ENCODE peak calls at places on chromosomes 3 and 15, in five cellular contexts. K is right lobe of liver, J is HL-60, T is cardiac fibroblast, B is left lung. Y is an unnamed sample.

GRCh38 chr3:62638316-62638715 is 236.9 kb downstream of the CADPS start:
- DNase-seq in K (no peak), J (no peak), T (no peak), B (no peak), Y (no peak)

GRCh38 chr3:166713787-166714186 is 666.3 kb downstream of the ZBBX start:
- DNase-seq in K (no peak), J (no peak), T (no peak), B (no peak), Y (no peak)

GRCh38 chr3:157913052-157913451 is 193.2 kb downstream of the SHOX2 start:
- DNase-seq in K (no peak), J (no peak), T (no peak), B (no peak), Y (no peak)

GRCh38 chr3:158991146-158991705 is 189.4 kb downstream of the MFSD1 start:
- DNase-seq in K (no peak), J (no peak), T (no peak), B (peak; percentile 73), Y (no peak)

GRCh38 chr3:17955411-17955810 is 213.0 kb upstream of the TBC1D5 start:
- DNase-seq in K (no peak), J (no peak), T (no peak), B (no peak), Y (no peak)

GRCh38 chr15:99029358-99029871 is 21.8 kb upstream of the PGPEP1L start:
- DNase-seq in K (no peak), J (no peak), T (no peak), B (no peak), Y (no peak)

GRCh38 chr3:45545476-45545875 is 49.1 kb upstream of the LIMD1 start:
- DNase-seq in K (no peak), J (peak; percentile 25), T (no peak), B (no peak), Y (no peak)

GRCh38 chr3:42891042-42891441 is 14.9 kb upstream of the ZNF662 start:
- DNase-seq in K (no peak), J (no peak), T (no peak), B (no peak), Y (no peak)

GRCh38 chr3:178422406-178422805 is 113.8 kb upstream of the KCNMB2 start:
- DNase-seq in K (no peak), J (no peak), T (no peak), B (no peak), Y (no peak)

GRCh38 chr3:61848885-61849284 is 287.5 kb downstream of the PTPRG start:
- DNase-seq in K (no peak), J (no peak), T (peak; percentile 98), B (no peak), Y (no peak)

GRCh38 chr3:135706758-135707375 is 258.7 kb upstream of the PPP2R3A start:
- DNase-seq in K (no peak), J (no peak), T (no peak), B (no peak), Y (no peak)

GRCh38 chr3:134066539-134067310 is 37.0 kb upstream of the SLCO2A1 start:
- DNase-seq in K (no peak), J (no peak), T (peak; percentile 72), B (no peak), Y (no peak)

GRCh38 chr3:150871192-150871591 is 34.0 kb downstream of the MINDY4B start:
- DNase-seq in K (no peak), J (no peak), T (no peak), B (no peak), Y (no peak)

GRCh38 chr3:136404056-136404455 is 153.9 kb downstream of the PCCB start:
- DNase-seq in K (no peak), J (no peak), T (no peak), B (no peak), Y (no peak)

GRCh38 chr15:68365140-68365745 is 66.7 kb downstream of the ITGA11 start:
- DNase-seq in K (no peak), J (no peak), T (peak; percentile 72), B (no peak), Y (no peak)

GRCh38 chr3:186321746-186322145 is 40.3 kb downstream of the DGKG start:
- DNase-seq in K (no peak), J (no peak), T (no peak), B (no peak), Y (no peak)

GRCh38 chr3:17032407-17033034 is 147.8 kb downstream of the PLCL2 start:
- DNase-seq in K (no peak), J (peak; percentile 35), T (peak; percentile 69), B (no peak), Y (no peak)

GRCh38 chr3:33749546-33750215 is 31.6 kb upstream of the CLASP2 start:
- DNase-seq in K (no peak), J (peak; percentile 61), T (peak; percentile 62), B (no peak), Y (no peak)

GRCh38 chr15:23642413-23643044 is 5.1 kb downstream of the MAGEL2 start:
- DNase-seq in K (no peak), J (peak; percentile 55), T (peak; percentile 53), B (peak; percentile 64), Y (no peak)

GRCh38 chr3:5192568-5193319 is 5.2 kb downstream of the EDEM1 start:
- DNase-seq in K (no peak), J (no peak), T (no peak), B (no peak), Y (no peak)

GRCh38 chr3:177385831-177386301 is 188.6 kb upstream of the TBL1XR1 start:
- DNase-seq in K (no peak), J (no peak), T (peak; percentile 19), B (no peak), Y (no peak)

GRCh38 chr3:165256554-165256953 is 60.4 kb upstream of the SLITRK3 start:
- DNase-seq in K (no peak), J (no peak), T (no peak), B (no peak), Y (no peak)

GRCh38 chr3:195853930-195854478 is 42.3 kb upstream of the MUC4 start:
- DNase-seq in K (no peak), J (no peak), T (no peak), B (peak; percentile 44), Y (no peak)

GRCh38 chr3:6439824-6440223 is 421.1 kb upstream of the GRM7 start:
- DNase-seq in K (no peak), J (no peak), T (no peak), B (no peak), Y (no peak)

GRCh38 chr15:76060098-76060989 is 559 bp downstream of the TMEM266 start:
- DNase-seq in K (no peak), J (no peak), T (no peak), B (no peak), Y (peak; percentile 34)

GRCh38 chr3:169623971-169624370 is 39.5 kb downstream of the MECOM start:
- DNase-seq in K (no peak), J (no peak), T (no peak), B (no peak), Y (no peak)

GRCh38 chr15:96331942-96332853 is 1.7 kb downstream of the NR2F2 start:
- DNase-seq in K (peak; percentile 83), J (peak; percentile 72), T (peak; percentile 54), B (peak; percentile 82), Y (no peak)

GRCh38 chr3:4350789-4351163 is 47.6 kb downstream of the SETMAR start:
- DNase-seq in K (no peak), J (peak; percentile 66), T (peak; percentile 88), B (no peak), Y (peak; percentile 49)

GRCh38 chr3:29914861-29915524 is 634.1 kb downstream of the RBMS3 start:
- DNase-seq in K (no peak), J (no peak), T (peak; percentile 36), B (no peak), Y (no peak)

GRCh38 chr3:120745466-120745865 is 2.9 kb downstream of the GTF2E1 start:
- DNase-seq in K (no peak), J (no peak), T (no peak), B (no peak), Y (no peak)

DNA sequence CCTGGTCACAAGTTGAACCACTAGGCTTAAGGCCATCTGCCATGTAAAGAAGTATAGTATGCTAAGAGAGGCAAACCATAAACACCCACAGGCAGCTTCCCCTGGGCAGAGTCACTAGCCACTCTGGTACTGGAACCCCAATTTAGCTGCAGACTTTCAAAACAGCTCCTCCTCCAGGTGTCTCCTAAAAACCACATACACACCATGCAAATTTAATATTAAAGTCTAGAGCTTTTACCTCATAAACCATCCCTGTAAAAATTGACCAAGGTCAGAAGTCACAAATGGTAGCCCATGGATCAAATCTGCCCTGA is 99.1 kb upstream of the STT3B start:
- DNase-seq in K (no peak), J (no peak), T (no peak), B (no peak), Y (no peak)
- TF ChIP-seq CTCF in K (no peak), J (no peak), T (no peak), B (no peak), Y (no peak)

DNA sequence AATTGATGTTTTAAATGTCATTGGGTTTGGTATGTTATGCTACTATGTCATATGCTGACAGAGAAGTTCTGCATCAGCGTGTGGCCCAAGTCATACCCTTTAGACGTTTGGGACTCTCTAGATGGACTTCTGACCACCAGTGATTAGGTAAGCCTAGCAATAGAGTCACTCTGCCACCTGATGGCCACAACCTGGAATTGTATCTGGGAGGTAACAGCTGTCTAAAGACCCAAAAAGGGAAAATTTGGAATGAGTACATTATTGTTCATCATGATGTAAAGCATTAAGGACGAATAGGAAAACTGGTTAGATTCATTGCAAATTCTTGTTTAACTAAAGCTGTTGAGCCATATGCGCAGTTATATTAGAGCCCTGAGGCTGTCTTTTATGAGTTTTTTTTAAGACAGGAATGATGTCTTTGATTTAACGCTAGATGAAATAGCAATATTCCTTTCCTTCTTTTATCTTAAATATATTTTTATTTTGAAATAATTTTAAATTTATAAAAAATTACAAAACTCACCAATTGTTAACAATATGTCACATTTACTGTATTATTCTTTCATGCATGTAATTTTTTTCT is 63.6 kb downstream of the FAM81A start:
- DNase-seq in K (no peak), J (no peak), T (peak; percentile 58), B (no peak), Y (no peak)
- TF ChIP-seq CTCF in K (peak; percentile 83), J (peak; percentile 34), T (peak; percentile 78), B (peak; percentile 50), Y (peak; percentile 32)

DNA sequence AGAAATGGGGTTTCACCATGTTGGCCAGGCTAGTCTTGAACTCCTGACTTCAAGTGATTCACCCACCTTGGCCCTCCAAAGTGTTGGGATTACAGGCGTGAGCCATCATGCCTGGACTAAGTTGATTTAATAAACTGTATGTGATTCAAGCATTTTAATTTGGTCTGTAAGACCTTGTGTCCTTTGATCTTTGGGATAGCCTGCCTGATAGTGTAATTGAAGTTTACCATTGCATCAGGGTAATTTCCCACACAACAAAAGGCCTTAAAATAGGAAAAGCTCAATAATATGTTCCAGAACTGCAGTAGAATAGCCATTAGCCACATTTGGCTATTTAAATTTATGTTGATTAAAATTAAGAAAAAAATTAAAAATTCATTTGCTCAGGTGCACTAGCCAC is 25.2 kb upstream of the DENND6A start:
- DNase-seq in K (no peak), J (no peak), T (no peak), B (no peak), Y (no peak)
- TF ChIP-seq CTCF in K (no peak), J (no peak), T (no peak), B (no peak), Y (no peak)

GRCh38 chr3:168216851-168217250 is 121.1 kb upstream of the GOLIM4 start:
- DNase-seq in K (no peak), J (no peak), T (no peak), B (no peak), Y (no peak)

GRCh38 chr3:168218600-168218999 is 122.9 kb upstream of the GOLIM4 start:
- DNase-seq in K (no peak), J (no peak), T (no peak), B (no peak), Y (no peak)

GRCh38 chr3:168219530-168219929 is 123.8 kb upstream of the GOLIM4 start:
- DNase-seq in K (no peak), J (no peak), T (no peak), B (no peak), Y (no peak)

GRCh38 chr3:168223085-168223484 is 127.4 kb upstream of the GOLIM4 start:
- DNase-seq in K (no peak), J (no peak), T (no peak), B (no peak), Y (no peak)

GRCh38 chr3:168220609-168221008 is 124.9 kb upstream of the GOLIM4 start:
- DNase-seq in K (no peak), J (no peak), T (no peak), B (no peak), Y (no peak)
- TF ChIP-seq CTCF in K (no peak), J (no peak), T (no peak), B (no peak), Y (no peak)